ENCODE peak calls at places on chromosome 7, in four cellular contexts. R, X, W and V are unnamed samples.

GRCh38 chr7:148738737-148739535 is 40.2 kb downstream of the CUL1 start:
- DNase-seq in R (no peak), X (no peak), W (no peak), V (no peak)

GRCh38 chr7:151384776-151385625 is 24.8 kb downstream of the WDR86 start:
- DNase-seq in R (no peak), X (no peak), W (no peak), V (no peak)

GRCh38 chr7:105132835-105133234 is 118.8 kb downstream of the KMT2E start:
- DNase-seq in R (no peak), X (no peak), W (no peak), V (no peak)

GRCh38 chr7:132782777-132783633 is 206.7 kb upstream of the PLXNA4 start:
- DNase-seq in R (no peak), X (no peak), W (no peak), V (no peak)

GRCh38 chr7:7408001-7408770 is 127.5 kb downstream of the COL28A1 start:
- DNase-seq in R (no peak), X (no peak), W (no peak), V (no peak)

GRCh38 chr7:862157-862556 is 14.2 kb upstream of the GET4 start:
- DNase-seq in R (no peak), X (no peak), W (no peak), V (no peak)

GRCh38 chr7:127618775-127619174 is 833 bp upstream of the PAX4 start:
- DNase-seq in R (no peak), X (no peak), W (no peak), V (no peak)

GRCh38 chr7:130641497-130641896 is 27.1 kb downstream of the COPG2 start:
- DNase-seq in R (no peak), X (no peak), W (no peak), V (no peak)

GRCh38 chr7:26052721-26053120 is 99.3 kb upstream of the NFE2L3 start:
- DNase-seq in R (no peak), X (peak), W (peak), V (no peak)

GRCh38 chr7:21903074-21903786 is 42.5 kb downstream of the CDCA7L start:
- DNase-seq in R (no peak), X (no peak), W (no peak), V (no peak)

GRCh38 chr7:139576179-139576973 is 52.9 kb downstream of the CLEC2L start:
- DNase-seq in R (no peak), X (no peak), W (no peak), V (no peak)

GRCh38 chr7:140005754-140006503 is 56.8 kb downstream of the PARP12 start:
- DNase-seq in R (no peak), X (peak), W (peak), V (no peak)

GRCh38 chr7:155274956-155275355 is 22.7 kb upstream of the INSIG1 start:
- DNase-seq in R (no peak), X (no peak), W (no peak), V (no peak)

GRCh38 chr7:2939193-2939885 is 95.2 kb upstream of the GNA12 start:
- DNase-seq in R (no peak), X (no peak), W (no peak), V (no peak)

GRCh38 chr7:100983451-100984187 is 14.3 kb downstream of the MUC12 start:
- DNase-seq in R (no peak), X (peak), W (peak), V (no peak)

GRCh38 chr7:110170762-110171161 is 920.2 kb upstream of the LRRN3 start:
- DNase-seq in R (no peak), X (no peak), W (no peak), V (no peak)

GRCh38 chr7:2598175-2598823 is 33.5 kb upstream of the TTYH3 start:
- DNase-seq in R (no peak), X (no peak), W (no peak), V (no peak)

GRCh38 chr7:51132661-51133060 is 183.9 kb downstream of the COBL start:
- DNase-seq in R (no peak), X (no peak), W (no peak), V (no peak)

GRCh38 chr7:85186083-85186520 is 754 bp downstream of the SEMA3D start:
- DNase-seq in R (no peak), X (no peak), W (peak), V (no peak)

GRCh38 chr7:157684596-157685429 is 348.0 kb downstream of the DNAJB6 start:
- DNase-seq in R (no peak), X (no peak), W (no peak), V (no peak)

GRCh38 chr7:143900230-143900766 is 1.7 kb downstream of the TCAF1 start:
- DNase-seq in R (no peak), X (no peak), W (no peak), V (no peak)

GRCh38 chr7:112080441-112080840 is 125.8 kb downstream of the DOCK4 start:
- DNase-seq in R (peak), X (no peak), W (peak), V (no peak)

GRCh38 chr7:55060085-55060484 is 41.3 kb downstream of the EGFR start:
- DNase-seq in R (no peak), X (no peak), W (no peak), V (no peak)

GRCh38 chr7:55134786-55135185 is 116.0 kb downstream of the EGFR start:
- DNase-seq in R (no peak), X (no peak), W (no peak), V (no peak)

GRCh38 chr7:1666779-1667565 is 3.1 kb upstream of the ELFN1 start:
- DNase-seq in R (no peak), X (no peak), W (peak), V (no peak)

GRCh38 chr7:28091190-28091589 is 89.4 kb downstream of the JAZF1 start:
- DNase-seq in R (no peak), X (no peak), W (no peak), V (no peak)

GRCh38 chr7:92485267-92485892 is 7.6 kb upstream of the ERVW-1 start:
- DNase-seq in R (no peak), X (no peak), W (no peak), V (no peak)

GRCh38 chr7:2519119-2519930 is at the start of gene LFNG:
- DNase-seq in R (peak), X (peak), W (peak), V (peak)

GRCh38 chr7:106405697-106406141 is 120.9 kb upstream of the NAMPT start:
- DNase-seq in R (no peak), X (no peak), W (no peak), V (no peak)

GRCh38 chr7:68078311-68078710 is 1081.7 kb downstream of the TYW1 start:
- DNase-seq in R (no peak), X (no peak), W (no peak), V (no peak)
- H3K4me3 ChIP-seq in R (no peak), X (no peak), W (no peak), V (no peak)

DNA sequence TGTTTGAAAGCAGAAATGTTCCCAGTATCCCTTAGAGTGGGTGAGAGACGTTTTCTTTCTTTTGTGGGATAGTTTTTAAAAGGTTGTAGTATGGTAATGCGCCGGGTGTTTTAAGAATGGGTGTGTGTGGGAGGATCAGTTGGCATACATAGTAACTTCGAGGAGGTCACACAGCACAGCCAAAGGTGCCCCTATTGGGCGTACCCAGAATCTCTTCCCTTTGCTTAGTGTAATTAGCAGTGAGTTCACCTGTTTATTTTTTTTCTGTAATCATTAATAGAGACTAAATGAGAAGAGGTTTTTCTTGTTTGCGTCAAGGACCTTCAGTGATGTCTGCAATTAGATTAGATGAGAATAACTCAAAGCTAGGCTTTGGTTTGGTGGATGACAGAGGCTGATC is 1.5 kb downstream of the PLEKHA8 start:
- DNase-seq in R (peak), X (no peak), W (no peak), V (peak)
- TF ChIP-seq CTCF in R (peak), X (no peak), W (no peak), V (peak)

DNA sequence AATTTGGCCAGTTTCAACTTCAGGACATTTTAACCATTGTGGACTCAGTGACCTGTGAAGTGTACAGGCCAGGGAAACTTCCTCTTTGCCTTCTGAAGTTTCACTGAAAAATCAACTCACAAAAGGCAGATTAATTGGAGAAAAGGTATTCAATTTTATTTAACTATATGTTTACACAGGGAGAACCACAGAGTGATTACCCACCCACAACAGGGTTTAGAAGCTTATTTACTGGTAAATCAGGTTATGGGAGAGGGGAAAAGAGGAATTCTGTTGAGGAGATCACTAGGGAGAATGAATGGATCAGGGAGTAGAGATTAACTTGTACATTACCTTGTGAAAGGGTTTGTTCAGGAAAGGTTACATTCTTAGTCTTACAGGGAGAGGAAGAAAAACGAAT is 1.7 kb upstream of the AKR1D1 start:
- DNase-seq in R (no peak), X (no peak), W (no peak), V (no peak)
- H3K4me2 ChIP-seq in R (no peak), X (no peak), W (no peak), V (no peak)

GRCh38 chr7:44491229-44491628 is 771 bp upstream of the NUDCD3 start:
- DNase-seq in R (no peak), X (no peak), W (no peak), V (no peak)
- H3K4me3 ChIP-seq in R (peak), X (peak), W (peak), V (peak)

GRCh38 chr7:120857558-120858298 is at the start of gene TSPAN12:
- DNase-seq in R (no peak), X (peak), W (peak), V (no peak)
- TF ChIP-seq CTCF in R (no peak), X (peak), W (peak), V (no peak)

DNA sequence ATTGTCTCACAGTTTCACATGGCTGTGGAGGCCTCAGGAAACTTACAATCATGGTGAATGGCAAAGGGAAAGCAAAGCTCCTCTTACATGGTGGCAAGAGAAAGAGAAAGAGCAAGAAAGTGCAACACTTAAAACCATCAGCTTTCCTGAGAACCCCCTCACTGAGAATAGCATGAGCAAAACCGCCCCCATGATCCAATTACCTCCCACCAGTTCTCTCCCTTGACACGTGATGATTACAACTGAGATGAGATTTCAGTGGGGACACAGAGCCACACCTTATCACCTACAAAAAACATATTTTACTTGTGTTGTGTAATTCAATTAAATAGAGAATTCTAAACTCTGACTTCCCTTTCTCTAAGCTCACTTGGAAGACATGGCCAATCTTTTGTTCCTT is 80.2 kb downstream of the SEMA3C start:
- DNase-seq in R (no peak), X (no peak), W (no peak), V (no peak)
- H3K4me2 ChIP-seq in R (no peak), X (no peak), W (no peak), V (no peak)

DNA sequence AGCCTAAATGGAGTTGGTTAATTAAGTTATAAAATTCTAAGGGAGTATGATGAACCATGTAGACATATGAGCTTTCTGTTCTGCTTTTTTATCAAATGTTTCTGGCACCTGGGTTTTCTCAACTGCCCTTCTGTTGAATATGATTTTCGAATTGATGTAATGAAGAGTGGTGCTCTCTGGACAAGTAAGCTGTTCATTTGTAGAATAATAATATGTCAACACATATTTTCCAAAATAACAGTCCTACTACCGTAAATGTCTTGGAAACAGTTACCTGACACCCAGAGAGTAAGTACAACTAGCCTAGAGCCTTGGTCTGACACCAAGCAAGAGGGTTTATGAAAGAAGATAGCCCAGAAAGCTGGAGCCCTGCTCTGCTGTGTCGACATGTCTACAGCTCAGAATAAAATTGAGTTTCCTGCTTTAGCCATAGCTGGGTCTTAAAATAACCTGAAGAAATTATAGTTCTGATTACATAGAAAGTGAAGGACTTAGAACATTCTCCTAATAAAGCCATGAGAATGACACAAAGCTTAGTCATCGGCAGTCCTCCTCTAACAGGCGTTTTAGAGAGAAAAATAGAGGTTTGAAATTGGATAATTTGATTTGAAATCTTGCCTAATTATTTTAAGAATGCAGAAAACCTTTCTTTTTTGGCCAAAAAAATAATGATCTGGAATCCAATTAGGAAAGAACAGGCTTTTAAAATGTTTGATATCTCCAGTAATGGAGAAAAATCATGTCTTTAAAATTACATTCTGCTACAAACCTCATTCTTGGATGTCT is 25.1 kb downstream of the HDAC9 start:
- DNase-seq in R (peak), X (no peak), W (no peak), V (no peak)
- H3K4me3 ChIP-seq in R (peak), X (no peak), W (no peak), V (no peak)